ENCODE peak calls at places on chromosomes 5 and 9, in five cellular contexts. B is DND-41, A is MM.1S, K is GM23338, L is GM23248. E is an unnamed sample. For H3K79me2, the result is how much of the 10 kb centered on the place peaks cover.

GRCh38 chr5:131355972-131356528 is 92.2 kb downstream of the CDC42SE2 start:
- DNase-seq in K (no peak), A (no peak), B (no peak), L (peak), E (no peak)

GRCh38 chr5:135426102-135427082 is 20.8 kb downstream of the DCANP1 start:
- DNase-seq in L (peak), K (peak), B (peak), A (peak), E (no peak)

GRCh38 chr9:136484153-136485048 is 1.6 kb upstream of the SEC16A start:
- DNase-seq in B (no peak), L (peak), A (no peak), K (no peak), E (no peak)

GRCh38 chr5:169300468-169301385 is at the start of gene SLIT3:
- DNase-seq in L (peak), K (peak), B (no peak), A (no peak), E (peak)

GRCh38 chr9:91948423-91949292 is 1.4 kb downstream of the ROR2 start:
- DNase-seq in A (peak), L (peak), B (no peak), K (peak), E (peak)

GRCh38 chr5:111461261-111461671 is 51.1 kb downstream of the STARD4 start:
- DNase-seq in K (peak), B (no peak), A (no peak), L (peak), E (peak)

GRCh38 chr9:7467186-7467585 is 332.4 kb downstream of the DMAC1 start:
- DNase-seq in L (no peak), A (no peak), K (no peak), B (no peak), E (no peak)

GRCh38 chr9:18658764-18659705 is 185.1 kb downstream of the ADAMTSL1 start:
- DNase-seq in A (no peak), B (no peak), L (peak), K (no peak), E (no peak)

GRCh38 chr9:74379718-74380117 is 117.4 kb upstream of the RORB start:
- DNase-seq in L (no peak), K (peak), A (peak), B (peak), E (peak)

GRCh38 chr9:95803197-95803596 is 72.3 kb upstream of the ERCC6L2 start:
- DNase-seq in K (no peak), A (no peak), L (no peak), B (no peak), E (no peak)

GRCh38 chr9:124164800-124165199 is 92.9 kb upstream of the NEK6 start:
- DNase-seq in B (no peak), K (no peak), L (no peak), A (no peak), E (no peak)

GRCh38 chr9:77729177-77729576 is 81.1 kb upstream of the GNA14 start:
- DNase-seq in L (no peak), K (no peak), A (no peak), B (no peak), E (no peak)

GRCh38 chr9:77735515-77735914 is 87.4 kb upstream of the GNA14 start:
- DNase-seq in A (no peak), B (no peak), K (no peak), L (peak), E (no peak)

GRCh38 chr9:77731008-77731698 is 83.0 kb upstream of the GNA14 start:
- DNase-seq in B (no peak), A (no peak), L (no peak), K (no peak), E (no peak)

GRCh38 chr9:77726814-77727213 is 78.7 kb upstream of the GNA14 start:
- DNase-seq in L (no peak), K (no peak), A (no peak), B (no peak), E (no peak)

DNA sequence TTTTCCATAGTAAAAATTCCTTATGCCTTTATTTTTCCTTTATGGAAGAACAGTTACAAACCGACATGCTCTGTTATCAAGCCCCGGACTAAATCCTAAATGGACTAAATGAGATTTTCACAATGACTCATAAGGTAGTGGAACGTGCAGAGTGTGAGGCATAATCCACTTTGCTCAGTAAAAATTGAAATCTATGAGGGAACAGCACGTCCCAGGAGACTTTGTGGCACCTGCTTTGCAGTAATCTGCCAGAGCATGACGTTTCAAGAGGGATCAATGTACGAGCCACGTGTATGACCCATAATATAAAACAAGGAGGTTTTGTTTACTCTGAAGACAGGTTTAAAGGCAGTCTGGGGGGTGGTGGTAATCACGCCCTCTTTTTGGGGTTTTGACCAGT is 83.8 kb upstream of the GNA14 start:
- DNase-seq in A (no peak), L (no peak), K (no peak), B (no peak), E (no peak)
- H3K79me2 ChIP-seq in A (under half), L (under half), K (under half), B (under half), E (under half)

DNA sequence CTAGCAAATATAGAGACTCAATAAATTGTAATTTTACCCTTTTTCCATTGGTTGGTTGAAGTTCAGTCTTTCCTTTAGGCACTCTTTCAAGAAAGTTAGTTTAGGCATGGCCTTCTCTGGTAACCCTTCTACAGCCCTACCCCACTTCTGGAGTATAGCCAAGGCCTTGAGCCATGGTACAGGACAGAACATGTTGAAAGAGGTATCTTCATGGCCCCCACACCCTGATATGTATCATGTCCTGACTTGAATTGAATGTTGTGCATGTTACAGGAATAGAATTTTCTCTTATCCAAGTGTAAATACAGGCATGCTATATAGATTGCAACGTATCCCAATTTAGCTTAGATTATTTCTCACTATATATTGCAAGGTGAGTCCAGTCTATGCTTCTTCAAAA is 175.6 kb downstream of the CD180 start:
- DNase-seq in L (no peak), A (no peak), B (no peak), K (no peak), E (no peak)
- H3K79me2 ChIP-seq in L (under half), A (under half), B (under half), K (under half), E (under half)

GRCh38 chr9:121284733-121285451 is 16.9 kb downstream of the GSN start:
- DNase-seq in A (no peak), K (no peak), L (no peak), B (no peak), E (no peak)
- H3K79me2 ChIP-seq in A (under half), K (under half), L (under half), B (under half), E (under half)

GRCh38 chr5:107598958-107599357 is 71.8 kb downstream of the EFNA5 start:
- DNase-seq in B (no peak), A (no peak), L (no peak), K (no peak), E (no peak)
- H3K79me2 ChIP-seq in B (under half), A (under half), L (under half), K (under half), E (under half)

GRCh38 chr5:14211818-14212799 is 69.0 kb downstream of the TRIO start:
- DNase-seq in A (peak), K (no peak), B (no peak), L (no peak), E (no peak)

GRCh38 chr5:14210729-14211128 is 67.6 kb downstream of the TRIO start:
- DNase-seq in A (no peak), B (no peak), K (no peak), L (no peak), E (no peak)

GRCh38 chr5:14209222-14209822 is 66.2 kb downstream of the TRIO start:
- DNase-seq in K (no peak), L (no peak), B (no peak), A (no peak), E (no peak)

GRCh38 chr5:14208071-14209021 is 65.2 kb downstream of the TRIO start:
- DNase-seq in K (no peak), B (no peak), L (peak), A (no peak), E (no peak)

DNA sequence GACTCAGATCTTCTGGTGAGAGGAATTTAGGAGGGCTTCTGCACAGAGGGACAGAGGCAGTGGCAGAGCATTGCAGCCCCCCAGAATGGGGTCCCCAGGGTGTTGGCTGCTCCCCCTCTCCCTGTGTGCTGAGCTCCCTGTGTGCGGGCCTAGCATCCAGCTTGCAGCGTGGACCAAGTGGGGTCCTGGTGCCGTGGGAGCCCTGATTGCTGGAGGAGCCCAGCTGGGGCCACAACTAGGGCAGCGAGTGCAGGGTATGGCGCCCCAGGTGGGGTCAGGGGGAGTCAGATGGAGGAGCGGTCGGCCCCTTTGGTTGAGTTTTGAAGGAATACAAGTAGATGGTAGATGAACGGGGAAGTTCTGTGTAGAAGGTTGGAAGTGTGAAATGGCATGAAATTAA is 66.7 kb downstream of the TRIO start:
- DNase-seq in A (no peak), B (no peak), L (no peak), K (no peak), E (no peak)
- H3K79me2 ChIP-seq in A (half or more), B (under half), L (half or more), K (half or more), E (under half)

GRCh38 chr5:115260248-115260647 is 2.4 kb downstream of the PGGT1B start:
- DNase-seq in A (no peak), L (peak), K (no peak), B (no peak), E (no peak)
- H3K79me2 ChIP-seq in A (half or more), L (half or more), K (half or more), B (half or more), E (under half)

GRCh38 chr5:58266402-58266801 is 193.5 kb downstream of the PLK2 start:
- DNase-seq in K (no peak), L (peak), B (no peak), A (no peak), E (no peak)
- H3K79me2 ChIP-seq in K (under half), L (under half), B (under half), A (under half), E (under half)

DNA sequence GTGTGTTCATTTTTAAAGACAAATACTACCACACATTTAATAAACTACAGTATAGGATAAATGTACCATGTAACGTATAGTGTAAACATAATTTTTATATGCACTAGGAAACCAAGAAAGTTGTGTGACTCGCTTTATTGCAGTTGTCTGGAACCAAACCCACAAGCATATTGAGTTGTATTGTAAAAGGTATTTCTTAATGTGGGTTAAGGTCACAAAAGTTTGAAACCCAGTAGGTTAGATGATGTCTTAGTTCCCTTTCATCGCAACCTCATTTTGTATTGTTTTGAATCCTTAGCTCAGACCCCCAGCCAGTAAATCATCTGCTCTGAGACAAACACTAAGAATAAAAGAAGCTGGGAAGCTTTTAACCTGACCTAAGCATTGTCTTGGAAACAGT is 79.0 kb downstream of the TRIO start:
- DNase-seq in K (no peak), B (no peak), A (no peak), L (no peak), E (no peak)
- H3K79me2 ChIP-seq in K (half or more), B (under half), A (half or more), L (half or more), E (under half)

E was measured in H9.